ENCODE peak calls at places on chromosome 6, in four cellular contexts. N is CD8-positive, alpha-beta T cell; K is colonic mucosa; O is bronchial epithelial cell. R is an unnamed sample.

GRCh38 chr6:41332241-41332640 is 3.2 kb upstream of the NCR2 start:
- DNase-seq in N (no peak), K (no peak), O (no peak), R (no peak)

GRCh38 chr6:156876302-156876701 is 99.1 kb downstream of the ARID1B start:
- DNase-seq in N (no peak), K (no peak), O (no peak), R (no peak)

GRCh38 chr6:137697267-137697938 is 169.7 kb upstream of the TNFAIP3 start:
- DNase-seq in N (no peak), K (peak; percentile 48), O (peak; percentile 57), R (peak; percentile 60)

GRCh38 chr6:151488226-151488625 is 5.6 kb upstream of the CCDC170 start:
- DNase-seq in N (no peak), K (no peak), O (peak; percentile 25), R (peak; percentile 50)

GRCh38 chr6:7144810-7145209 is 37.0 kb downstream of the RREB1 start:
- DNase-seq in N (no peak), K (no peak), O (no peak), R (peak; percentile 51)

GRCh38 chr6:80769101-80769500 is 662.6 kb downstream of the BCKDHB start:
- DNase-seq in N (no peak), K (no peak), O (no peak), R (peak; percentile 53)

GRCh38 chr6:15504581-15505350 is 158.1 kb downstream of the DTNBP1 start:
- DNase-seq in N (no peak), K (peak; percentile 39), O (peak; percentile 20), R (peak; percentile 99)

GRCh38 chr6:145070791-145071190 is 664.5 kb downstream of the EPM2A start:
- DNase-seq in N (no peak), K (no peak), O (no peak), R (peak; percentile 80)

GRCh38 chr6:137170266-137171052 is 3.0 kb downstream of the IL22RA2 start:
- DNase-seq in N (no peak), K (no peak), O (no peak), R (no peak)

GRCh38 chr6:98841589-98842488 is 7.5 kb downstream of the POU3F2 start:
- DNase-seq in N (no peak), K (no peak), O (no peak), R (no peak)

GRCh38 chr6:98841114-98841513 is 6.7 kb downstream of the POU3F2 start:
- DNase-seq in N (no peak), K (no peak), O (no peak), R (no peak)

GRCh38 chr6:98844244-98845161 is 10.1 kb downstream of the POU3F2 start:
- DNase-seq in N (no peak), K (no peak), O (no peak), R (no peak)

GRCh38 chr6:98843274-98844243 is 9.2 kb downstream of the POU3F2 start:
- DNase-seq in N (no peak), K (no peak), O (no peak), R (no peak)

GRCh38 chr6:98842489-98843180 is 8.3 kb downstream of the POU3F2 start:
- DNase-seq in N (no peak), K (no peak), O (no peak), R (no peak)
- H3K4me3 ChIP-seq in N (no peak overlapping the region), K (no peak overlapping the region), O (no peak overlapping the region), R (no peak overlapping the region)

GRCh38 chr6:147384737-147385710 is 123.5 kb upstream of the SAMD5 start:
- DNase-seq in N (no peak), K (no peak), O (no peak), R (no peak)

GRCh38 chr6:147389463-147389862 is 119.0 kb upstream of the SAMD5 start:
- DNase-seq in N (no peak), K (no peak), O (no peak), R (no peak)

GRCh38 chr6:147392917-147393625 is 115.4 kb upstream of the SAMD5 start:
- DNase-seq in N (no peak), K (no peak), O (no peak), R (no peak)

GRCh38 chr6:147395158-147395557 is 113.3 kb upstream of the SAMD5 start:
- DNase-seq in N (no peak), K (no peak), O (no peak), R (peak; percentile 6)

GRCh38 chr6:147390909-147391536 is 117.5 kb upstream of the SAMD5 start:
- DNase-seq in N (no peak), K (no peak), O (peak; percentile 34), R (peak; percentile 22)
- TF ChIP-seq CTCF in N (no peak), K (no peak), O (peak; percentile 24), R (peak; percentile 33)

DNA sequence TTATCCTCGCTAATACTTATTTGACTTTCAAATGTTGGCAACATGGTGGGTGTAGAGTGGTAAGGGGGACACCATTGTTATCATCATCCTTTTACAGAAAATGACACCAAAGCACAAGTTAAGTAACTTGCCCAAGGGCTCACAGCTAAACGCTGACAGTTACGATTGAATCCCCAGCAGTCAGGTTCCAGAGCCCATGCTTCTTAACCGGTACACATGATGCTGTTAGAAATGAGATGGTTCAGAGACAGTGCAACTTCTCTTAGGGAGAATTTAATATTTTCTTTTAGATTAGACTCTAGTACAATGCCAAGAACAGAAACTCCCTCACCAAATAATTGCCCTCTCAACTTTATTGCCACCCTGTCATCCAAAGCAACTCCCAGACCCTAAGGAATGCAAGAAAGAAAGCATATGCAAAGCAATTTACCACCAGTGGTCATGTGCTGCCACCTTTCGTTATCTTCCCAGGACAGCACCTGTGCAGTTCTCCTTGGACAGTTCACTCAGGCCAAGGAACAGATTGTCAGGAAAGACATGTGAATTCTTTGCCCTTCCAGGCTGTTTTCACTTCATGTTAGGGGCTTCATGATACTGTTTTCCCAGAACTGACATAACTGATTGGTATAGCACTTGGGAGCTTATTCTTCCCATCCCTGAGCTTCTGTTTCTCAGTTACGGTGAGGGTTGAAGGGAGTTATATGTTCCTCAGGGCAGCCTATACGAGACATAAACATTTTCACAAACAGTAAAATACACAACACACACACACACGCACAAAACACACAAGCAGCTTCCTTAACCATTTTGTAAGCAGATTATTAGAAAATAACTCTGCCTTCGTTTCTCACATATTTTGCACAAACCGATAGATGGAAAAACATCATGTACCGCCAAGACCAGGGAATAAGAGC is 5.1 kb downstream of the HLA-DMA start:
- DNase-seq in N (peak; percentile 49), K (peak; percentile 70), O (peak; percentile 62), R (peak; percentile 36)
- H3K4me3 ChIP-seq in N (no peak overlapping the region), K (no peak overlapping the region), O (no peak overlapping the region), R (no peak overlapping the region)

DNA sequence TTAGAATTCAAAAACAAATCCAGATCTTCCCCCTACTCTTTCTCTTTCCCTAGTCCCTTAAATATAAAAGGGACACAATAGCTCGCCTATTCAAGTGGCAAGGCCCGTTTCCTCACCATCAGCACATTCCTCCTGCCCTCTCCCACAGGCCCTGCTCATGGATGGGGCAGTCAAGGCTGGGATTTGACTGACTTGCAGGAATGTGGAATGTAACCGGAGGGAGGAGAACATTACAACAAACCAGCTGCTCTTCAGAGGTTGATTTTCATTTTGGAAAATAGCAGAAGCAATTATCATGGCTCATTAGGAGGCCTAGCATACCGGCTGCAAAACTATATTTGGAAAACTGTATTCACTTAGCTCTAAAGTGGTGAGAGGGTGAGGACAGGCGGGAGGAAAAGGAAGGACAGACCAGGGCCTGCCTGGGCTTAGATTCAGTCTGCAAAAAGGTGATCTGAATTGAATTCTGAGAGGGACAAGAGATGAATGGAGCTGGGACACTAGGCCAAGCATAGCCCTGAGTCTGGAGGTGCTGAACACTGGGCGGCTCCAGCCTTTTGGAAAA is 283.7 kb downstream of the CD83 start:
- DNase-seq in N (no peak), K (no peak), O (no peak), R (no peak)
- TF ChIP-seq CTCF in N (no peak), K (no peak), O (no peak), R (no peak)

GRCh38 chr6:168650686-168651085 is 209.7 kb downstream of the SMOC2 start:
- DNase-seq in N (no peak), K (no peak), O (peak; percentile 18), R (no peak)

GRCh38 chr6:168647271-168647670 is 206.3 kb downstream of the SMOC2 start:
- DNase-seq in N (no peak), K (no peak), O (no peak), R (no peak)

GRCh38 chr6:168649209-168649608 is 208.2 kb downstream of the SMOC2 start:
- DNase-seq in N (no peak), K (no peak), O (no peak), R (no peak)

GRCh38 chr6:168648730-168649129 is 207.7 kb downstream of the SMOC2 start:
- DNase-seq in N (no peak), K (no peak), O (no peak), R (no peak)

GRCh38 chr6:168648240-168648639 is 207.3 kb downstream of the SMOC2 start:
- DNase-seq in N (no peak), K (no peak), O (no peak), R (no peak)
- H3K4me3 ChIP-seq in N (no peak overlapping the region), K (no peak overlapping the region), O (no peak overlapping the region), R (no peak overlapping the region)

DNA sequence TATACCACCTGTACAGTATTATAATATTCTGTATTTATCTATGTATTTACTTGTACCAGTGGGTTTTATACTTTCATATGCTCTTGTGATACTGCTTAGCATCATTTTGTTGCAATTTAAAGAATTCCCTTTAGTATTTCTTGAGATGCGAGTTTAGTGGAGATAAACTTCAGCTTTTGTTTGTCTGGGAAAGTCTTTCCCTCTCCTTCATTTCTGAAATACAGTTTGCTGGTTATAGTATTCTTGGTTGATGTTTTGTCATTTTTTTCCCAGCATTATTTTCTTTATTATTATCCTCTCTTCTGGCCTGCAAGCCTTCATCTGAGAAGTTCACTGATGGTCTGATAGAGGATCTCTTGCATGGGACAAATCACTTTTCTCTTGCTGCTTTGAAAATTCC is 136.6 kb upstream of the MCHR2 start:
- DNase-seq in N (no peak), K (no peak), O (no peak), R (no peak)
- TF ChIP-seq CTCF in N (no peak), K (no peak), O (no peak), R (no peak)

GRCh38 chr6:37006793-37007339 is 1.4 kb downstream of the FGD2 start:
- DNase-seq in N (no peak), K (no peak), O (no peak), R (no peak)
- H3K4me3 ChIP-seq in N (no peak overlapping the region), K (no peak overlapping the region), O (no peak overlapping the region), R (no peak overlapping the region)

DNA sequence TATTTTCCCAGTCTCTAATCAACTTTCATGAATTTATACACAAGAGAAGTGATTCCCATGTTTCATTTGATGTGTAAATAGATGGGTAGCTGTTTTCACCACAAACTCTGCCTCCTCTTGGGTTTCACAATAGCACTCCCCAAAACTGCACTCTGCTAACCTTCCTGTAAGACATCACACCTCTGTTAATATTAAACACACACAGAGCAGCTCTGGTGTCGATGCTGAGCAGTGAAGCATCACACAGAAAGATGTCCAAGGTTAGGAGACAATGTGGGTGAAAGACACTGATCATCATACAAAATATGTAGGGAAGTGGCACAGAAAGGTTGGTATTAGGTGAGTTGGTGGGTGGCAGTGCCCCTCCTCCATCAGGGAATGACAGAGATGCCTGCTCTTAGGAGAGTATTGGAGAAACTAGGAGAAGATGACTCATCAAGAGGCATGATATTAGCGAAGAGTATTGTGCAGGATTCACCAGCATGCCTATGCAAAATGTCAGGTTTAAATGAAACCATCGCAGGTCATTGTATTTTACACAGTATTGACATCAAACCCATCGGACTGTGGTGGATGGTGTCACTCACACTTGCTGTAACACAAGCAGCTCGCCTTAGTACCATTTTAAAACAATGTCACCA is 199.8 kb downstream of the TBXT start:
- DNase-seq in N (no peak), K (no peak), O (no peak), R (no peak)
- TF ChIP-seq CTCF in N (no peak), K (no peak), O (no peak), R (no peak)